ENCODE peak calls at places on chromosomes 7 and 10, in five cellular contexts. R is body of pancreas, T is Panc1, J is heart right ventricle, N is thoracic aorta. H is an unnamed sample.
A peak's percentile ranks its signal among the peaks of the same experiment; 100 is the strongest.

GRCh38 chr7:139813689-139814088 is 15.4 kb upstream of the TBXAS1 start:
- DNase-seq in R (no peak), J (no peak), T (no peak), N (no peak), H (no peak)

GRCh38 chr7:127382301-127383085 is 10.0 kb downstream of the ZNF800 start:
- DNase-seq in R (no peak), J (no peak), T (no peak), N (no peak), H (no peak)

GRCh38 chr7:112271162-112271561 is 64.7 kb downstream of the ZNF277 start:
- DNase-seq in T (no peak), J (no peak), N (no peak), R (no peak), H (no peak)

GRCh38 chr7:144452064-144452463 is 48.6 kb upstream of the NOBOX start:
- DNase-seq in N (no peak), J (no peak), R (no peak), T (no peak), H (no peak)

GRCh38 chr7:127040042-127040441 is 212.7 kb downstream of the GRM8 start:
- DNase-seq in N (no peak), J (no peak), R (no peak), T (no peak), H (no peak)

GRCh38 chr7:45661302-45661995 is 87.3 kb downstream of the ADCY1 start:
- DNase-seq in T (no peak), R (no peak), N (no peak), J (no peak), H (no peak)

GRCh38 chr7:133344275-133344674 is 91.4 kb downstream of the EXOC4 start:
- DNase-seq in J (no peak), N (no peak), T (no peak), R (no peak), H (no peak)

GRCh38 chr7:132882714-132883428 is 199.0 kb downstream of the CHCHD3 start:
- DNase-seq in R (no peak), N (no peak), J (no peak), T (no peak), H (no peak)

GRCh38 chr10:4241724-4242345 is 456.8 kb upstream of the KLF6 start:
- DNase-seq in R (peak; percentile 17), N (no peak), J (no peak), T (peak; percentile 51), H (no peak)

GRCh38 chr10:120978589-120979252 is 127.6 kb downstream of the WDR11 start:
- DNase-seq in R (no peak), N (no peak), T (no peak), J (no peak), H (no peak)

GRCh38 chr7:100044719-100045118 is 4.9 kb upstream of the ZSCAN21 start:
- DNase-seq in T (no peak), N (no peak), R (peak; percentile 43), J (no peak), H (no peak)

GRCh38 chr10:71580926-71581325 is 138.7 kb downstream of the C10orf105 start:
- DNase-seq in N (no peak), J (no peak), T (no peak), R (no peak), H (no peak)

GRCh38 chr7:1562611-1563051 is 6.6 kb upstream of the TMEM184A start:
- DNase-seq in T (no peak), R (no peak), J (no peak), N (no peak), H (no peak)

DNA sequence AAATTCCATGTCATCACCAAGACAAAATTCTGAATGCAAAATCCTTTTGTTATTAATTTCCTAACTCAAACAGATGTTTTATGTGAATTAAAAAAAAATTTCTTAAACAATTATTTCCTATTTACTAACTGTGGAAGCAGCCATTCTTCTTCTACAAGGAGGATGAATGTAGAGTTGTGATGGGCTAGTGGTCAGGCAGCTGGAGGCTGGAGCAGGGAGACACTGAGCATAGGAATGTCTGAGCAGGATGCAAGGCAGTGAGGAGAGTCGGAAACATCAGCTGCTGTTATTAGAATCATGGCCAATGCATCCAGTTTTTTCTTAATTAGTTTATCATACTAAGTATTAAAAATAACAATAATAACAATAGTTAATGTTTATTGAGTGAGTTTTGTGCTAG is 102.5 kb upstream of the LRRTM3 start:
- DNase-seq in J (no peak), R (no peak), T (no peak), N (no peak), H (no peak)
- H3K4me3 ChIP-seq in J (no peak overlapping the region), R (no peak overlapping the region), T (no peak overlapping the region), N (no peak overlapping the region), H (no peak overlapping the region)

DNA sequence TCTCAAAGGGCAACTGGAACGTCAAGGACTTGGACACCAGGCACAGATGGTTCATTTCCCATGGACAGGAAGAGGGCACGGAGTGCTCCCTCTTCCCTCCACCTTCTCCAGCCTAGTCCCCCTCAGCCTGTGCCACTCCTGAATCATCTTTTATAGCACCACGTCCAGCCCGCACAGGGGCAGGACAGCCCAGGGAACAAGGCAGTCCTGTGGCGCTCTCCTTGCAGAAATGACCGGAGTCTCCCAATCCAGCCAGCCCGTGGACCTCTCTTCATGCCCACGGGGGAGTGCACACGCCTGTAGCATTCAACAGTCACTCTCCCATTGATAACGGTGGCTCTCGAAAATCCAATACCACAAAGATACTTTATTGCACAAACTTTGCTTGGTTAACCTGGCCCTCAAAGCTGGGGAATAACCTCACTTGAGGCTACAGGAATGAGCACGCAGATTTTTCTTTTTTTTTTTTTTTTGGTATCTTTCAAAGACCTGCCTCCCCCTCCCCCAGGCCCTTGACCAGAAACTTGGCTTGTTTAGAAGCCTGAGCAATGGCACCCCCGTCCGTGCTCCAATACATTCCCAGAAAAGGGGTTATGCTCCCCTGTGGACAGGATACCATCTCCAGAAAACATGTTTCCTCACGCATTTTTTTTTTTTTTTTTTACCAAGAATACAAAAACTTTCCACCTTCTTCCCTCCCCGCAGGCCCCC is 728 bp downstream of the PRKCQ start:
- DNase-seq in R (peak; percentile 57), T (no peak), N (no peak), J (no peak), H (no peak)
- H3K27ac ChIP-seq in R (peak overlapping the region; percentile 87), T (no peak overlapping the region), N (no peak overlapping the region), J (no peak overlapping the region), H (no peak overlapping the region)

GRCh38 chr10:80498833-80499671 is 38.6 kb upstream of the SH2D4B start:
- DNase-seq in J (peak; percentile 88), T (peak; percentile 46), R (peak; percentile 96), N (peak; percentile 83), H (no peak)

GRCh38 chr10:80498039-80498832 is 39.5 kb upstream of the SH2D4B start:
- DNase-seq in T (no peak), N (no peak), J (no peak), R (peak; percentile 3), H (no peak)

GRCh38 chr10:80496555-80497172 is 41.0 kb upstream of the SH2D4B start:
- DNase-seq in N (no peak), T (no peak), J (no peak), R (no peak), H (no peak)

GRCh38 chr10:80500572-80501380 is 36.9 kb upstream of the SH2D4B start:
- DNase-seq in J (peak; percentile 64), N (no peak), R (peak; percentile 26), T (no peak), H (no peak)

DNA sequence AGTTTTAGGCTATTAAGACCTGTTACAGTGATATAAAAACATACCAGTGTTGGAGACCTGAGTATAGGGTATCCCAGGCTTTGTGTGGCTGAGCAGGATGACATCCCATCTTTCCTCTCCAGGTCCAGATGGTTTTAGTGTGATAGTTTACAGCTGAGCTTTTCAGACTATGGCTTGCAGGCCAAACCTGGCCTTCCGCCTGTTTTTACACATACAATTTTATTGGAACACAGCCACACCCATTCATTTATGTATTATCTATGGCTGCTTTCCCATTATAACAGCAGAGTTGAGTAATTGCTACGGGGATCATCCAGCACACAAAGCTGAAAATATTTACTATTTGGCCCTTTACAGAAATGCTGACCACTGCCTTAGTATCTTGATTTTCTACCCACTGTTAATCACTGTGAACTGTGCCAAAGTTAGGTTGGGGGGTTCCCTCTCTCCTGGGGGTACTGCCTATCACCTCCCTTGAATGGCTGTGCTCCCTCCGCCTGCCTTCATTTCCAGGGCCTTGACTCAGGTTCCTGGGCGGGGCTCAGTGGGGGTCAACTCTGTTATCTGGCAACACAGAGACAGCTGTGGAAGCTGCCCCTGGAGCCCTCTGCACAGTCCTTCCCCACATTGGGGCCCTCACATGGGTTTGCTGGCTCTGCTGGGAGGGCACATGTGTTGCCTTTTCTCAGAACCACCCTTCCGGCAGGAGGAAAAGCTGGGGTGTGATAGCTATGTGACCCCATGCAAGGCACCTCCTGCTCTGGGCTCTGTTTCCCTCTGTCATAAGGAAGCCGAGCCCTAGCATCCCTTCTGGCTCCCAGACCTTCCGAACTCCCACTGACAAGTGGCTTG is 40.3 kb upstream of the SH2D4B start:
- DNase-seq in R (peak; percentile 24), T (no peak), N (no peak), J (peak; percentile 71), H (no peak)
- H3K4me1 ChIP-seq in R (peaks cover 73% of the 10 kb centered on the region), T (peaks cover 26% of the 10 kb centered on the region), N (peaks cover 47% of the 10 kb centered on the region), J (peaks cover 76% of the 10 kb centered on the region), H (peaks cover 2% of the 10 kb centered on the region)

GRCh38 chr10:80453392-80453714 is 757 bp upstream of the TSPAN14 start:
- DNase-seq in J (no peak), T (no peak), R (no peak), N (no peak), H (no peak)
- H3K4me3 ChIP-seq in J (peak overlapping the region; percentile 25), T (peak overlapping the region; percentile 65), R (no peak overlapping the region), N (peak overlapping the region; percentile 70), H (peak overlapping the region; percentile 47)

DNA sequence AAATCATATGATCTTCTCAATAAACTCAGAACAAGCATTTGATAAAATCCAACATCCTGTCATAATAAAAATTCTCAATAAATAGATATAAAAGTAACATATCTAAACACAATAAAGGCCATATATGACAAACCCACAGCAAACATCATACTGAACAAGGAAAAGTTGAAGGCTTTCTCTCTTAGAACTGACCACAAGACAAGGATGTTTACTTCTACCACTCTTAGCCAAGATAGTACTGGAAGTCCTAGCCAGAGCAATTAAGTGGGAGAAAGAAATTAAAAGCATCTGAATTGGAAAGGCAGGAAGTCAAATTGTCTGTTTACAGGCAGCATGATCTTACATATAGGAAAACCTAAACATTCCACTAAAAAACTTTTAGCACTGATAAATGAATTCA is 510.9 kb downstream of the ANKRD7 start:
- DNase-seq in R (no peak), J (no peak), T (no peak), N (no peak), H (no peak)
- H3K27ac ChIP-seq in R (no peak overlapping the region), J (no peak overlapping the region), T (no peak overlapping the region), N (no peak overlapping the region), H (no peak overlapping the region)

DNA sequence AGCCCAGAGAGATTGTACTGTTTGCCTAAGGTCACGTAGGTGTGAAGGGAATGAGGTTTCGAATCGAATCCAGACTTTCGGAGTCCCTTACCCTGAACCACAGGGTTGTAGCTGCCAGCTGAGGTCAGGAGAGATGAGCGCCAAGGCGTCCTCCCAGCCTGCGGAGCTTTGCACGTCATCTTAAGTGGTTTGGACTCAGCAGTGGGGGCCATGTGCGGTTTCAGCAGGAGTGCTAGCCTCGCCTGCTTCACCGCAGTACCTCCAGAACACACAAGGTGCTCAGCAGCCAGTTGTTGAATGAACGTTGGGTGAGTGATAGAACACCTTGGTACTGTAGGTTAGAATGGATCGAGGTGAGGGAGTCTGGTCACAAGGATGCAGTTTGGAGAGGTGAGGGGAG is 74.9 kb upstream of the PPIF start:
- DNase-seq in J (no peak), N (no peak), R (no peak), T (no peak), H (no peak)
- H3K4me1 ChIP-seq in J (peaks cover 87% of the 10 kb centered on the region), N (peaks cover 39% of the 10 kb centered on the region), R (peaks cover 55% of the 10 kb centered on the region), T (no peaks in the 10 kb centered on the region), H (peaks cover 2% of the 10 kb centered on the region)

GRCh38 chr7:156639426-156640256 is 933 bp upstream of the RNF32 start:
- DNase-seq in T (no peak), R (peak; percentile 16), N (no peak), J (no peak), H (no peak)
- H3K4me3 ChIP-seq in T (peak overlapping the region; percentile 93), R (peak overlapping the region; percentile 66), N (peak overlapping the region; percentile 78), J (peak overlapping the region; percentile 83), H (peak overlapping the region; percentile 75)

H was measured in iPS DF 6.9.